ENCODE peak calls at places on chromosomes 5 and 9, in four cellular contexts. One of them, this sample, is unnamed.
A peak's percentile ranks its signal among the peaks of the same experiment; 100 is the strongest.

GRCh38 chr5:26610581-26610980 is 427.8 kb downstream of the CDH9 start:
- DNase-seq in colonic mucosa: no peak
- DNase-seq in HFF-Myc: no peak
- DNase-seq in GM12865: no peak
- DNase-seq in this sample: no peak

GRCh38 chr5:127564002-127564769 is 46.7 kb downstream of the PRRC1 start:
- DNase-seq in HFF-Myc: peak; percentile 40
- DNase-seq in GM12865: peak; percentile 79
- DNase-seq in colonic mucosa: peak; percentile 62
- DNase-seq in this sample: peak; percentile 42

GRCh38 chr9:29332789-29333188 is 1759.5 kb upstream of the C9orf72 start:
- DNase-seq in GM12865: no peak
- DNase-seq in colonic mucosa: no peak
- DNase-seq in HFF-Myc: no peak
- DNase-seq in this sample: no peak

GRCh38 chr5:127076730-127077129 is 3.4 kb upstream of the C5orf63 start:
- DNase-seq in HFF-Myc: peak; percentile 22
- DNase-seq in GM12865: no peak
- DNase-seq in colonic mucosa: peak; percentile 30
- DNase-seq in this sample: no peak

GRCh38 chr5:107402881-107403280 is 267.9 kb downstream of the EFNA5 start:
- DNase-seq in GM12865: no peak
- DNase-seq in HFF-Myc: no peak
- DNase-seq in colonic mucosa: no peak
- DNase-seq in this sample: no peak

GRCh38 chr5:169300468-169301385 is at the start of gene SLIT3:
- DNase-seq in colonic mucosa: peak; percentile 48
- DNase-seq in HFF-Myc: no peak
- DNase-seq in GM12865: no peak
- DNase-seq in this sample: no peak

GRCh38 chr5:119330367-119331183 is 25.2 kb upstream of the TNFAIP8 start:
- DNase-seq in HFF-Myc: no peak
- DNase-seq in colonic mucosa: no peak
- DNase-seq in GM12865: no peak
- DNase-seq in this sample: no peak

GRCh38 chr9:114282507-114282906 is 40.4 kb upstream of the ORM1 start:
- DNase-seq in HFF-Myc: no peak
- DNase-seq in GM12865: no peak
- DNase-seq in colonic mucosa: no peak
- DNase-seq in this sample: no peak

GRCh38 chr9:83027153-83027867 is 35.6 kb downstream of the RASEF start:
- DNase-seq in HFF-Myc: peak; percentile 58
- DNase-seq in colonic mucosa: no peak
- DNase-seq in GM12865: no peak
- DNase-seq in this sample: no peak

GRCh38 chr9:94805585-94805984 is 79.1 kb downstream of the AOPEP start:
- DNase-seq in GM12865: no peak
- DNase-seq in colonic mucosa: peak; percentile 67
- DNase-seq in HFF-Myc: peak; percentile 45
- DNase-seq in this sample: no peak

GRCh38 chr9:83706703-83707517 is 848 bp downstream of the UBQLN1 start:
- DNase-seq in GM12865: peak; percentile 61
- DNase-seq in colonic mucosa: peak; percentile 38
- DNase-seq in HFF-Myc: no peak
- DNase-seq in this sample: peak; percentile 40

GRCh38 chr9:129610473-129611301 is 10.2 kb downstream of the C9orf50 start:
- DNase-seq in colonic mucosa: peak; percentile 83
- DNase-seq in HFF-Myc: no peak
- DNase-seq in GM12865: peak; percentile 69
- DNase-seq in this sample: peak; percentile 82

GRCh38 chr9:14752271-14752670 is 29.7 kb upstream of the CER1 start:
- DNase-seq in colonic mucosa: no peak
- DNase-seq in HFF-Myc: no peak
- DNase-seq in GM12865: no peak
- DNase-seq in this sample: no peak

GRCh38 chr5:179558912-179559279 is 8.5 kb downstream of the RUFY1 start:
- DNase-seq in colonic mucosa: peak; percentile 83
- DNase-seq in GM12865: no peak
- DNase-seq in HFF-Myc: no peak
- DNase-seq in this sample: no peak

GRCh38 chr9:131218370-131218769 is 57.9 kb downstream of the FAM78A start:
- DNase-seq in GM12865: no peak
- DNase-seq in colonic mucosa: no peak
- DNase-seq in HFF-Myc: no peak
- DNase-seq in this sample: no peak

GRCh38 chr9:131500939-131501541 is 1.7 kb upstream of the POMT1 start:
- DNase-seq in colonic mucosa: no peak
- DNase-seq in HFF-Myc: no peak
- DNase-seq in GM12865: no peak
- DNase-seq in this sample: no peak

GRCh38 chr9:135224286-135224871 is 136.9 kb downstream of the OLFM1 start:
- DNase-seq in colonic mucosa: no peak
- DNase-seq in HFF-Myc: no peak
- DNase-seq in GM12865: no peak
- DNase-seq in this sample: no peak

GRCh38 chr9:131657031-131657377 is 82.9 kb downstream of the RAPGEF1 start:
- DNase-seq in GM12865: peak; percentile 70
- DNase-seq in colonic mucosa: no peak
- DNase-seq in HFF-Myc: no peak
- DNase-seq in this sample: no peak

GRCh38 chr5:61051267-61051666 is 106.3 kb downstream of the NDUFAF2 start:
- DNase-seq in HFF-Myc: peak; percentile 27
- DNase-seq in GM12865: no peak
- DNase-seq in colonic mucosa: no peak
- DNase-seq in this sample: no peak

GRCh38 chr5:17882760-17883488 is 248.7 kb downstream of the TAF11L14 start:
- DNase-seq in HFF-Myc: no peak
- DNase-seq in GM12865: no peak
- DNase-seq in colonic mucosa: no peak
- DNase-seq in this sample: no peak

GRCh38 chr5:175672976-175673648 is 15.2 kb downstream of the HRH2 start:
- DNase-seq in colonic mucosa: no peak
- DNase-seq in GM12865: no peak
- DNase-seq in HFF-Myc: no peak
- DNase-seq in this sample: no peak

GRCh38 chr9:132539071-132539470 is 43.3 kb upstream of the BARHL1 start:
- DNase-seq in colonic mucosa: peak; percentile 27
- DNase-seq in GM12865: no peak
- DNase-seq in HFF-Myc: no peak
- DNase-seq in this sample: no peak

GRCh38 chr5:147051193-147051592 is 172.6 kb upstream of the PPP2R2B start:
- DNase-seq in colonic mucosa: no peak
- DNase-seq in HFF-Myc: no peak
- DNase-seq in GM12865: no peak
- DNase-seq in this sample: no peak

GRCh38 chr5:159883522-159883950 is 32.7 kb upstream of the ADRA1B start:
- DNase-seq in HFF-Myc: no peak
- DNase-seq in colonic mucosa: no peak
- DNase-seq in GM12865: no peak
- DNase-seq in this sample: no peak

GRCh38 chr9:98770717-98771116 is 25.6 kb downstream of the ANKS6 start:
- DNase-seq in HFF-Myc: no peak
- DNase-seq in colonic mucosa: peak; percentile 11
- DNase-seq in GM12865: no peak
- DNase-seq in this sample: no peak

GRCh38 chr9:22136446-22137140 is 127.5 kb upstream of the CDKN2B start:
- DNase-seq in GM12865: no peak
- DNase-seq in HFF-Myc: no peak
- DNase-seq in colonic mucosa: no peak
- DNase-seq in this sample: no peak

GRCh38 chr9:98132806-98133631 is 14.0 kb upstream of the TRIM14 start:
- DNase-seq in HFF-Myc: no peak
- DNase-seq in colonic mucosa: no peak
- DNase-seq in GM12865: peak; percentile 43
- DNase-seq in this sample: no peak

GRCh38 chr5:61298580-61298979 is 33.5 kb upstream of the ZSWIM6 start:
- DNase-seq in colonic mucosa: no peak
- DNase-seq in HFF-Myc: no peak
- DNase-seq in GM12865: no peak
- DNase-seq in this sample: no peak

GRCh38 chr5:124477577-124477976 is 268.9 kb downstream of the ZNF608 start:
- DNase-seq in colonic mucosa: no peak
- DNase-seq in GM12865: no peak
- DNase-seq in HFF-Myc: no peak
- DNase-seq in this sample: no peak

GRCh38 chr9:96009690-96010477 is 134.4 kb downstream of the ERCC6L2 start:
- DNase-seq in GM12865: peak; percentile 17
- DNase-seq in HFF-Myc: no peak
- DNase-seq in colonic mucosa: no peak
- DNase-seq in this sample: no peak

GRCh38 chr5:174552428-174552827 is 172.0 kb upstream of the MSX2 start:
- DNase-seq in GM12865: no peak
- DNase-seq in HFF-Myc: no peak
- DNase-seq in colonic mucosa: no peak
- DNase-seq in this sample: no peak

GRCh38 chr9:136997830-136998234 is 1.5 kb upstream of the CLIC3 start:
- DNase-seq in colonic mucosa: no peak
- DNase-seq in GM12865: peak; percentile 44
- DNase-seq in HFF-Myc: no peak
- DNase-seq in this sample: no peak

GRCh38 chr5:153831976-153832375 is 206.7 kb downstream of the FAM114A2 start:
- DNase-seq in GM12865: peak; percentile 64
- DNase-seq in HFF-Myc: no peak
- DNase-seq in colonic mucosa: no peak
- DNase-seq in this sample: peak; percentile 21

GRCh38 chr5:169099801-169100734 is 200.9 kb downstream of the SLIT3 start:
- DNase-seq in HFF-Myc: no peak
- DNase-seq in GM12865: no peak
- DNase-seq in colonic mucosa: peak; percentile 18
- DNase-seq in this sample: no peak

GRCh38 chr9:129506892-129507291 is 114.0 kb downstream of the C9orf50 start:
- DNase-seq in GM12865: no peak
- DNase-seq in colonic mucosa: no peak
- DNase-seq in HFF-Myc: no peak
- DNase-seq in this sample: no peak

GRCh38 chr5:135245521-135246499 is 153.2 kb downstream of the MACROH2A1 start:
- DNase-seq in HFF-Myc: no peak
- DNase-seq in colonic mucosa: peak; percentile 14
- DNase-seq in GM12865: no peak
- DNase-seq in this sample: no peak

DNA sequence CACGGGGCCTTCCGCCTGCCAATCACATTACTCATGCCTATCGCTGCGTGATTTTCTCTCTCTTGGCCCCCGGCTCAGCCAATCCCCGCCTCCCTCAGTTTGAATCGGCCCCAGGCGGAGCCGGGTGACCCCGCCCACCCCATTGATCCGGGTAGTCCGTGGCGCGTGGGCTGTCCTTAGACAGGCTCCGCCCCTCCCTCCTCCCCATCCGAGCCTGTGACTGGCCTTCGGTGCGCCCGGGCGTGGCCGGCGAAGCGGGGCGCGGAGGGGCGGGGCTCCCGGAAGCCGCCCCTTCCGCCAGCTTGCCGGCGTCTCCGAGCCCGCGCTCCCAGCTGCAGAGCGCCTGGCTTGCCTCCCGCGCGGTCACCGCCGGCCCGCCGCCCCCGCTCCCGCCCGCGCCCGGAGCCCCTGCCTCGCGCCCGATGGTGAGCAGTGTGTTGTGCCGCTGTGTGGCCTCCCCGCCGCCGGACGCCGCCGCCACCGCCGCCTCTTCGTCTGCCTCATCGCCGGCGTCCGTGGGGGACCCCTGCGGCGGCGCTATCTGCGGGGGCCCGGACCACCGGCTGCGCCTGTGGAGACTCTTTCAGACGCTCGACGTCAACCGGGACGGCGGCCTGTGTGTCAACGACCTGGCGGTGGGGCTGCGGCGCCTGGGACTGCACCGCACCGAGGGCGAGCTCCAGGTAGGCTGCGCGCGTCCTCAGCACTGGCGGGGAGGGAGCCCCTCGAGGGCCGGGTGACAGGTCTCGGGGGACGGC is at the start of gene SLC25A25:
- DNase-seq in GM12865: peak; percentile 100
- DNase-seq in HFF-Myc: peak; percentile 96
- DNase-seq in colonic mucosa: peak; percentile 100
- DNase-seq in this sample: peak; percentile 98
- TF ChIP-seq CTCF in GM12865: no peak
- TF ChIP-seq CTCF in HFF-Myc: no peak
- TF ChIP-seq CTCF in colonic mucosa: no peak
- TF ChIP-seq CTCF in this sample: no peak

GRCh38 chr5:81748556-81748955 is 2.3 kb downstream of the SSBP2 start:
- DNase-seq in GM12865: no peak
- DNase-seq in colonic mucosa: no peak
- DNase-seq in HFF-Myc: no peak
- DNase-seq in this sample: no peak
- TF ChIP-seq CTCF in GM12865: no peak
- TF ChIP-seq CTCF in colonic mucosa: no peak
- TF ChIP-seq CTCF in HFF-Myc: no peak
- TF ChIP-seq CTCF in this sample: no peak

GRCh38 chr5:121304838-121305237 is 546.8 kb upstream of the FTMT start:
- DNase-seq in HFF-Myc: no peak
- DNase-seq in colonic mucosa: no peak
- DNase-seq in GM12865: no peak
- DNase-seq in this sample: no peak
- TF ChIP-seq CTCF in HFF-Myc: no peak
- TF ChIP-seq CTCF in colonic mucosa: no peak
- TF ChIP-seq CTCF in GM12865: no peak
- TF ChIP-seq CTCF in this sample: no peak

GRCh38 chr9:2493578-2493977 is 128.0 kb upstream of the VLDLR start:
- DNase-seq in HFF-Myc: no peak
- DNase-seq in colonic mucosa: no peak
- DNase-seq in GM12865: no peak
- DNase-seq in this sample: no peak

GRCh38 chr9:2493106-2493505 is 128.5 kb upstream of the VLDLR start:
- DNase-seq in HFF-Myc: no peak
- DNase-seq in GM12865: no peak
- DNase-seq in colonic mucosa: no peak
- DNase-seq in this sample: no peak

GRCh38 chr9:2495221-2496005 is 126.2 kb upstream of the VLDLR start:
- DNase-seq in GM12865: no peak
- DNase-seq in HFF-Myc: no peak
- DNase-seq in colonic mucosa: no peak
- DNase-seq in this sample: no peak

GRCh38 chr9:2496160-2496559 is 125.4 kb upstream of the VLDLR start:
- DNase-seq in HFF-Myc: no peak
- DNase-seq in colonic mucosa: no peak
- DNase-seq in GM12865: no peak
- DNase-seq in this sample: no peak

GRCh38 chr9:2494571-2494970 is 127.0 kb upstream of the VLDLR start:
- DNase-seq in colonic mucosa: no peak
- DNase-seq in GM12865: no peak
- DNase-seq in HFF-Myc: no peak
- DNase-seq in this sample: no peak
- TF ChIP-seq CTCF in colonic mucosa: no peak
- TF ChIP-seq CTCF in GM12865: no peak
- TF ChIP-seq CTCF in HFF-Myc: no peak
- TF ChIP-seq CTCF in this sample: no peak

GRCh38 chr9:69292078-69292477 is 32.9 kb upstream of the ENTREP1 start:
- DNase-seq in colonic mucosa: no peak
- DNase-seq in HFF-Myc: no peak
- DNase-seq in GM12865: no peak
- DNase-seq in this sample: no peak
- TF ChIP-seq CTCF in colonic mucosa: no peak
- TF ChIP-seq CTCF in HFF-Myc: no peak
- TF ChIP-seq CTCF in GM12865: no peak
- TF ChIP-seq CTCF in this sample: no peak

This sample was measured in GM10248.